ENCODE peak calls at places on chromosomes 13 and 19, in eight cellular contexts. E, T, N, Z, A, G, W and M are unnamed samples.

GRCh38 chr19:610801-611505 is 21.3 kb downstream of the HCN2 start:
- DNase-seq in E (peak), T (no peak), N (no peak), Z (no peak), A (no peak), G (no peak), W (peak), M (peak)

GRCh38 chr19:43625918-43626579 is 6.6 kb upstream of the ZNF428 start:
- DNase-seq in E (no peak), T (no peak), N (no peak), Z (no peak), A (no peak), G (no peak), W (peak), M (no peak)

GRCh38 chr19:38656171-38656981 is 8.9 kb downstream of the ACTN4 start:
- DNase-seq in E (peak), T (no peak), N (no peak), Z (no peak), A (no peak), G (no peak), W (no peak), M (peak)

GRCh38 chr13:107028751-107029150 is 460.8 kb upstream of the ARGLU1 start:
- DNase-seq in E (no peak), T (no peak), N (no peak), Z (no peak), A (no peak), G (no peak), W (no peak), M (no peak)

GRCh38 chr19:2648528-2648937 is 54.0 kb downstream of the GNG7 start:
- DNase-seq in E (peak), T (peak), N (no peak), Z (peak), A (peak), G (no peak), W (peak), M (peak)

GRCh38 chr13:79581870-79582315 is 100.9 kb downstream of the NDFIP2 start:
- DNase-seq in E (no peak), T (no peak), N (no peak), Z (no peak), A (no peak), G (no peak), W (no peak), M (no peak)

GRCh38 chr19:9187191-9187590 is 8.4 kb downstream of the OR7D2 start:
- DNase-seq in E (no peak), T (no peak), N (no peak), Z (no peak), A (no peak), G (no peak), W (no peak), M (no peak)

GRCh38 chr13:113770441-113770840 is 11.4 kb downstream of the TMEM255B start:
- DNase-seq in E (no peak), T (no peak), N (no peak), Z (no peak), A (peak), G (no peak), W (no peak), M (no peak)

GRCh38 chr19:54684537-54684936 is 21.8 kb downstream of the LILRB4 start:
- DNase-seq in E (no peak), T (no peak), N (no peak), Z (no peak), A (no peak), G (no peak), W (no peak), M (no peak)

GRCh38 chr13:42996584-42996983 is 4.5 kb upstream of the EPSTI1 start:
- DNase-seq in E (no peak), T (no peak), N (no peak), Z (no peak), A (no peak), G (no peak), W (no peak), M (no peak)

GRCh38 chr19:47798904-47799266 is 5.5 kb downstream of the TPRX1 start:
- DNase-seq in E (no peak), T (no peak), N (no peak), Z (no peak), A (no peak), G (no peak), W (no peak), M (no peak)

GRCh38 chr19:48680436-48681126 is 7.8 kb upstream of the NTN5 start:
- DNase-seq in E (no peak), T (no peak), N (no peak), Z (no peak), A (no peak), G (no peak), W (no peak), M (no peak)

GRCh38 chr19:6822311-6822670 is 49.8 kb downstream of the VAV1 start:
- DNase-seq in E (no peak), T (no peak), N (no peak), Z (no peak), A (no peak), G (no peak), W (no peak), M (no peak)

GRCh38 chr13:32415019-32415418 is 12.9 kb downstream of the N4BP2L1 start:
- DNase-seq in E (no peak), T (no peak), N (no peak), Z (no peak), A (no peak), G (no peak), W (peak), M (no peak)

GRCh38 chr19:19321143-19321577 is 531 bp downstream of the MAU2 start:
- DNase-seq in E (no peak), T (no peak), N (no peak), Z (no peak), A (no peak), G (no peak), W (no peak), M (peak)

GRCh38 chr19:3760871-3761361 is 576 bp downstream of the APBA3 start:
- DNase-seq in E (peak), T (no peak), N (no peak), Z (no peak), A (no peak), G (no peak), W (no peak), M (peak)

GRCh38 chr19:13813147-13813546 is 17.9 kb downstream of the ZSWIM4 start:
- DNase-seq in E (no peak), T (no peak), N (no peak), Z (no peak), A (no peak), G (no peak), W (no peak), M (no peak)

GRCh38 chr19:1324792-1325567 is 39.3 kb downstream of the EFNA2 start:
- DNase-seq in E (no peak), T (peak), N (no peak), Z (peak), A (no peak), G (no peak), W (peak), M (no peak)

GRCh38 chr13:33140161-33140560 is 123.9 kb downstream of the KL start:
- DNase-seq in E (no peak), T (no peak), N (no peak), Z (no peak), A (no peak), G (no peak), W (no peak), M (no peak)

GRCh38 chr19:6718741-6719539 is 1.5 kb downstream of the C3 start:
- DNase-seq in E (peak), T (peak), N (no peak), Z (no peak), A (peak), G (no peak), W (peak), M (peak)

GRCh38 chr13:110212529-110212928 is 94.4 kb downstream of the COL4A1 start:
- DNase-seq in E (no peak), T (no peak), N (no peak), Z (no peak), A (no peak), G (no peak), W (no peak), M (no peak)

GRCh38 chr19:7229735-7230134 is 64.5 kb downstream of the INSR start:
- DNase-seq in E (no peak), T (no peak), N (no peak), Z (peak), A (no peak), G (no peak), W (no peak), M (no peak)

GRCh38 chr13:97435794-97436193 is 1.8 kb downstream of the RAP2A start:
- DNase-seq in E (no peak), T (no peak), N (no peak), Z (no peak), A (no peak), G (no peak), W (no peak), M (no peak)

GRCh38 chr19:4390862-4391693 is 9.3 kb downstream of the SH3GL1 start:
- DNase-seq in E (no peak), T (no peak), N (no peak), Z (no peak), A (no peak), G (no peak), W (peak), M (no peak)

GRCh38 chr13:66265446-66265845 is 964.7 kb downstream of the PCDH9 start:
- DNase-seq in E (no peak), T (no peak), N (no peak), Z (no peak), A (no peak), G (no peak), W (no peak), M (no peak)

GRCh38 chr13:40017662-40018262 is 362.3 kb downstream of the COG6 start:
- DNase-seq in E (no peak), T (no peak), N (no peak), Z (no peak), A (no peak), G (no peak), W (no peak), M (no peak)

GRCh38 chr13:40016953-40017660 is 361.6 kb downstream of the COG6 start:
- DNase-seq in E (no peak), T (no peak), N (no peak), Z (no peak), A (no peak), G (no peak), W (no peak), M (no peak)

DNA sequence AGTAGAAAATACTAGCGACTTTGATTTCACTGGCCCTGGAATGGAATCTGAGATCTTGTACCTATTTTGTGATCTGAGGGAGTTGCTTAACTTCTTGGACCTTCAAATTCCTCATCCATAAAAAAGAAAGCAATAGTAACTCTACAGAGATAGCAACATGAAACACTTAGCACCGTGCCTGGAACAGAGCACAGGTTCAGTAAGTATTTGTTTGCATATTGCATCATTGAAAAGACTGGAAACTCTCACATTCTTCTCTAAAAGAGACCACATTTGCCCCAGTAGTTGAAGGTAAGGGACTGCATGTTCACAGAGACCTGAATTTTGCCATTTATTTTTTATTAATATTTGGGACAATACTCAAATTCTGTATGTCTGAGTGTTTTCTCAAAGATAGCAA is 358.1 kb downstream of the COG6 start:
- DNase-seq in E (no peak), T (no peak), N (no peak), Z (no peak), A (no peak), G (no peak), W (no peak), M (no peak)
- H3K27ac ChIP-seq in E (no peak), T (no peak), N (no peak), Z (no peak), A (no peak), G (no peak), W (no peak), M (no peak)

GRCh38 chr13:46526763-46527162 is 26.2 kb upstream of the LRCH1 start:
- DNase-seq in E (no peak), T (no peak), N (no peak), Z (no peak), A (no peak), G (no peak), W (no peak), M (no peak)
- H3K27ac ChIP-seq in E (no peak), T (no peak), N (no peak), Z (no peak), A (no peak), G (no peak), W (no peak), M (no peak)

GRCh38 chr13:50358715-50359367 is 343.6 kb downstream of the KCNRG start:
- DNase-seq in E (no peak), T (no peak), N (no peak), Z (no peak), A (no peak), G (no peak), W (no peak), M (no peak)

GRCh38 chr13:50357136-50357535 is 341.9 kb downstream of the KCNRG start:
- DNase-seq in E (no peak), T (no peak), N (no peak), Z (no peak), A (no peak), G (no peak), W (no peak), M (no peak)

GRCh38 chr13:50358221-50358620 is 343.0 kb downstream of the KCNRG start:
- DNase-seq in E (no peak), T (no peak), N (no peak), Z (no peak), A (no peak), G (no peak), W (no peak), M (no peak)

GRCh38 chr13:50355797-50356196 is 340.6 kb downstream of the KCNRG start:
- DNase-seq in E (no peak), T (no peak), N (no peak), Z (no peak), A (no peak), G (no peak), W (no peak), M (no peak)

DNA sequence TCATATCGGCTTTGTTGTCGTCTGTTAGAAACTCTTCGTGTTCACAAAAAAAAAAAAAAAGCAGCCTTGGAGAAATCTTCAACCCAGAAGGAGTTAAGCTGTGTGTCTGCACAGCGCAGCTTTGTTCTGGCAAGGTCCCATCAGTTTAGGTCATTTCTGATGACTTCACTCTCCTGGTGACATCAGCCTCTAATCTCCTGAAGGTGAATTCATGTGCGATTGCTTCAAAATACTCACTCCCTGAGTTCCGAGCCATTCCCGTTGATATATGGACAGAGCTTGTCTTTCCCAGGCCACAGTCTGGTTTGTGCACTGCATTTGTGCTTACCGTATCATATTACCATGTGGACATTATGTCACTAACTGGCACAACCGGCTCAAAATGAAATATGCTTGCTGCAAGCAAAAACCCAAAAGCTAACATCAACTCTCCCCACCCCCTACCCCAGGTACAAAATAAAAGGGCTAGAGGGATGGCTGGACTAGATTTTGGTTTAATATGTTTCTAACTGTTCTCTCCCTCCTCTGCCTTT is 342.4 kb downstream of the KCNRG start:
- DNase-seq in E (no peak), T (peak), N (no peak), Z (no peak), A (no peak), G (no peak), W (peak), M (no peak)
- H3K27ac ChIP-seq in E (no peak), T (peak), N (peak), Z (peak), A (peak), G (peak), W (peak), M (no peak)

GRCh38 chr19:46608581-46609345 is 7.6 kb downstream of the CALM3 start:
- DNase-seq in E (no peak), T (no peak), N (no peak), Z (no peak), A (peak), G (no peak), W (no peak), M (no peak)

GRCh38 chr19:46610413-46610775 is 9.3 kb downstream of the CALM3 start:
- DNase-seq in E (no peak), T (no peak), N (no peak), Z (no peak), A (peak), G (no peak), W (peak), M (no peak)

GRCh38 chr19:46611791-46612190 is 10.7 kb downstream of the CALM3 start:
- DNase-seq in E (no peak), T (no peak), N (no peak), Z (no peak), A (peak), G (no peak), W (peak), M (no peak)

GRCh38 chr19:46609511-46610412 is 8.6 kb downstream of the CALM3 start:
- DNase-seq in E (no peak), T (no peak), N (no peak), Z (no peak), A (peak), G (no peak), W (peak), M (no peak)

GRCh38 chr19:46610851-46611770 is 10.0 kb downstream of the CALM3 start:
- DNase-seq in E (peak), T (no peak), N (no peak), Z (no peak), A (peak), G (no peak), W (peak), M (peak)
- H3K27ac ChIP-seq in E (peak), T (no peak), N (no peak), Z (no peak), A (no peak), G (peak), W (no peak), M (peak)

GRCh38 chr19:35000338-35000646 is 169 bp downstream of the GRAMD1A start:
- DNase-seq in E (no peak), T (no peak), N (no peak), Z (no peak), A (no peak), G (no peak), W (no peak), M (no peak)
- H3K27ac ChIP-seq in E (peak), T (peak), N (peak), Z (peak), A (peak), G (peak), W (peak), M (peak)

DNA sequence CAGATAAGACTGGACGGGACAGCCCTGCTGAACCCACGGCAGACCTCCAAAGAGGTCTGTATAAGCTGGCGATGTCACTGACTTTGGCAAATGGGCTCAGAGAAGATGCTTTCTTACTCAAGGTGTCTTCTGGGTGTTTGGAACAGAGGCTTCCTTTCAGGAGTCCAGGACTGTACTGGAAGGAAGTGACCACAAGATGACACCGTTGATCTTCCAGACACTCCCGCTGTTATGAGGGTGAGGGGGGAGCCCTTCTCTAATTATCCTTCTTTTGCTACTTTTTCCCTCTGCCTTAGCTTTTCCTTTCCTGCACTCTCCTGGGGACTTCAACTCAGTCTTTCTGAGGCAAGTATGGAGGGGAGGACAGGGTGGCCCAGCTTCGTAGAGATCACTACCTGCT is 65.2 kb upstream of the ZNF599 start:
- DNase-seq in E (no peak), T (no peak), N (no peak), Z (no peak), A (no peak), G (no peak), W (no peak), M (peak)
- H3K27ac ChIP-seq in E (no peak), T (peak), N (no peak), Z (no peak), A (peak), G (no peak), W (no peak), M (peak)

GRCh38 chr13:34162545-34162936 is 344.6 kb downstream of the RFC3 start:
- DNase-seq in E (no peak), T (no peak), N (no peak), Z (no peak), A (no peak), G (no peak), W (no peak), M (no peak)

GRCh38 chr13:34164585-34164984 is 346.6 kb downstream of the RFC3 start:
- DNase-seq in E (no peak), T (no peak), N (no peak), Z (no peak), A (no peak), G (no peak), W (no peak), M (no peak)

GRCh38 chr13:34165158-34165557 is 347.2 kb downstream of the RFC3 start:
- DNase-seq in E (no peak), T (no peak), N (no peak), Z (no peak), A (no peak), G (no peak), W (no peak), M (no peak)

GRCh38 chr13:34159946-34160345 is 342.0 kb downstream of the RFC3 start:
- DNase-seq in E (no peak), T (no peak), N (no peak), Z (no peak), A (no peak), G (no peak), W (no peak), M (no peak)

GRCh38 chr13:34161829-34162544 is 344.0 kb downstream of the RFC3 start:
- DNase-seq in E (no peak), T (no peak), N (no peak), Z (no peak), A (no peak), G (no peak), W (no peak), M (no peak)
- H3K27ac ChIP-seq in E (no peak), T (no peak), N (no peak), Z (peak), A (peak), G (peak), W (peak), M (no peak)